ENCODE peak calls at places on chromosomes 1 and 21, in seven cellular contexts. Q is neural progenitor cell, R is uterus, N is AG04450, W is foreskin keratinocyte, C is MCF 10A, K is foreskin fibroblast. V is an unnamed sample.

GRCh38 chr1:72704841-72705477 is 422.6 kb upstream of the NEGR1 start:
- DNase-seq in W (no peak), K (no peak), C (no peak), R (no peak), Q (no peak), N (no peak), V (no peak)

GRCh38 chr1:23799570-23800395 is 771 bp downstream of the GALE start:
- DNase-seq in K (peak; percentile 73), N (no peak), C (peak; percentile 94), W (peak; percentile 65), R (peak; percentile 69), Q (peak; percentile 75), V (peak; percentile 84)

GRCh38 chr1:112477550-112477949 is 31.2 kb upstream of the WNT2B start:
- DNase-seq in N (no peak), C (no peak), R (no peak), W (no peak), K (no peak), Q (no peak), V (no peak)

GRCh38 chr1:24888971-24889670 is 41.0 kb downstream of the RUNX3 start:
- DNase-seq in C (no peak), R (no peak), K (peak; percentile 54), Q (no peak), N (no peak), W (peak; percentile 9), V (no peak)

GRCh38 chr21:25428537-25428936 is 178.7 kb downstream of the MRPL39 start:
- DNase-seq in Q (no peak), W (no peak), N (no peak), C (no peak), R (no peak), K (no peak), V (no peak)

GRCh38 chr1:162035241-162035640 is 11.6 kb upstream of the OLFML2B start:
- DNase-seq in R (no peak), K (no peak), C (peak; percentile 89), Q (no peak), W (no peak), N (no peak), V (no peak)

GRCh38 chr1:9428601-9429368 is 110.5 kb upstream of the SLC25A33 start:
- DNase-seq in N (peak; percentile 96), Q (peak; percentile 99), C (peak; percentile 97), K (peak; percentile 99), R (peak; percentile 99), W (peak; percentile 96), V (peak; percentile 98)

GRCh38 chr1:206769331-206769731 is 1.2 kb upstream of the IL19 start:
- DNase-seq in N (no peak), Q (no peak), K (no peak), C (no peak), W (no peak), R (no peak), V (no peak)

GRCh38 chr1:233518344-233518743 is 95.6 kb upstream of the KCNK1 start:
- DNase-seq in W (no peak), N (no peak), K (no peak), C (peak; percentile 83), R (no peak), Q (peak; percentile 59), V (no peak)

GRCh38 chr1:50228871-50229384 is 120.2 kb downstream of the ELAVL4 start:
- DNase-seq in C (no peak), W (no peak), N (no peak), R (no peak), Q (no peak), K (no peak), V (no peak)

GRCh38 chr1:8947127-8947691 is 1.5 kb downstream of the CA6 start:
- DNase-seq in R (no peak), W (no peak), C (no peak), Q (no peak), N (no peak), K (no peak), V (no peak)

GRCh38 chr1:89454845-89455521 is 69.6 kb upstream of the LRRC8B start:
- DNase-seq in W (peak; percentile 51), K (peak; percentile 12), C (peak; percentile 61), R (peak; percentile 19), N (no peak), Q (peak; percentile 72), V (no peak)

GRCh38 chr1:160030657-160031367 is 978 bp downstream of the PIGM start:
- DNase-seq in Q (peak; percentile 59), W (no peak), K (no peak), N (no peak), R (no peak), C (peak; percentile 30), V (no peak)

GRCh38 chr1:5271264-5271663 is 616.9 kb downstream of the AJAP1 start:
- DNase-seq in Q (no peak), K (no peak), N (no peak), C (no peak), W (no peak), R (no peak), V (no peak)

GRCh38 chr1:242189591-242189990 is 190.7 kb upstream of the MAP1LC3C start:
- DNase-seq in N (no peak), C (peak; percentile 33), R (no peak), K (no peak), Q (no peak), W (no peak), V (no peak)

GRCh38 chr1:114322207-114322606 is 168.5 kb upstream of the SYT6 start:
- DNase-seq in R (no peak), K (no peak), W (no peak), N (no peak), Q (no peak), C (no peak), V (no peak)

GRCh38 chr1:226572325-226572726 is 23.8 kb downstream of the STUM start:
- DNase-seq in W (no peak), R (no peak), K (no peak), Q (no peak), N (no peak), C (no peak), V (no peak)

GRCh38 chr1:32716312-32717126 is 13.9 kb upstream of the SYNC start:
- DNase-seq in R (no peak), W (peak; percentile 81), K (no peak), C (peak; percentile 96), Q (peak; percentile 86), N (no peak), V (no peak)

GRCh38 chr1:44144962-44145756 is 3.7 kb upstream of the KLF18 start:
- DNase-seq in R (no peak), N (no peak), K (no peak), C (no peak), Q (no peak), W (no peak), V (no peak)

GRCh38 chr1:232300461-232300860 is 329.5 kb downstream of the SIPA1L2 start:
- DNase-seq in C (no peak), R (no peak), K (no peak), N (no peak), Q (no peak), W (no peak), V (no peak)

GRCh38 chr21:44722701-44723100 is 11.3 kb upstream of the TSPEAR start:
- DNase-seq in R (no peak), C (no peak), N (no peak), W (no peak), Q (no peak), K (no peak), V (no peak)

DNA sequence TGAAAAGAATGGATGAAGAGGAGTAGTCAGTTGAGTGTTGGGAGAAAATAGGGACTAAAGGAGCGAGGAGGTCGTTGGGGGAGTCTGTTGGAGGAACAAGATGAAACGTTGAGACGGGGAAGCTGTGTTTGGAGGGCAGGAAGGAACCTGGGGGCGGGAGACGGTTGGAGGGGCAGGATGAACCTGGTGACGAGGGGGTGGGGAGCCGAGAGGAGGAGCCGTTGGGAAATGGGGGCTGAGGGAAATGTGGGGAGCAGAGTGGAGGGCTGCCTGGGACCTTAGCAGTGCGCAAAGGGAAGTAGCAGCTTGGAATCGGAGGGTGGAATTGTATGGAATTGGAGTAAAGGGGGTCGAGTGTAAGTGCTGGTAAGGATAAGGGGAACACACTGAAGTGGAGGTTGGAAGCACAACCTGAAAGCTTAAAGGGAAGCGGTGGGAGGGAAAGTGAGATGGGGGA is 630 bp downstream of the MTF2 start:
- DNase-seq in N (no peak), K (peak; percentile 8), R (peak; percentile 23), W (no peak), C (peak; percentile 14), Q (peak; percentile 54), V (no peak)
- TF ChIP-seq CTCF in N (no peak), K (no peak), R (no peak), W (no peak), C (no peak), Q (no peak), V (no peak)

GRCh38 chr1:15420853-15421465 is 11.3 kb downstream of the EFHD2 start:
- DNase-seq in Q (no peak), C (no peak), N (no peak), W (no peak), R (no peak), K (no peak), V (no peak)
- TF ChIP-seq CTCF in Q (no peak), C (no peak), N (no peak), W (no peak), R (no peak), K (no peak), V (no peak)

DNA sequence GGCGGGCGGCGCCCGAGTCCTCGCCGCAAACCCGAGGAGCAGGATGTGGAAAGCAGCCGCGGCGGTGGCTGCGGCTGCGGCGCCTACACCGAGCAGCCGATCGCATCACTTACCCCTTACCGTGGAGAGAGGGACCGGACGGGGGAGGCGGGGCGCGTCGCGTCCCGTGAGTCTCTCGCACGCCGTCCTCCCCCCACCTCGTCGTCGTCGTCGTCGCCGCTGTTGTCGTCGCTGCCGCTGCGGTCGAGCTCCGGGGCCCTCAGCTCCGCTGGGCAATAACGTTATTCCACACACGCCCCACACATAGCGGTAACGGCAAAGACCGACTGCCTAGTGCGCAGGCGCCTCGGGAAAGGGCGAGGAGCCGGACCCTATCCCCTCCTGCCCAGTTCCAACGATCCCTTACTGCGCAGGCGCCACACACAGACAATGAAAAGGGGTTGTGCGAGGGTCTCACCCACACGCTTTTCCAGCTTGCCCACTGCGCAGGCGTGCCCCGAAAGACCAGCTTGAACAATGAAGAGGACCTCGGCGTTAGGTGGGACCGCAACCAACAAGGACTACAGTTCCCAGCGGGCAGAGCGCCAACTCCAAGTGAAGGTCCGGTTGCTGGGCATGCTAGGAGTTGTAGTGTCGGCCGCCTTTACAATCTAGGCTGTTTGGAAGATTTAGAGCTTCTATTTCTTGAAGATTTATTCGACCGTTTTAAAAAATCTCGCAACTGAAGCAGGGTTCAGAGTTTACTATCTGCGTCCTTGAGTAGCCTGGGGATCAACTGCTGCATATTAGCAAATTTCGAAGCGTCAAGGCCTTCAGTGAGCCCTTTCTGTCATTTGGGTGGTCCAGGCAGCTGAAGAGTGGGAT is at the start of gene CEP170:
- DNase-seq in C (peak; percentile 99), K (peak; percentile 90), R (peak; percentile 97), W (peak; percentile 93), Q (peak; percentile 99), N (peak; percentile 96), V (peak; percentile 91)
- TF ChIP-seq CTCF in C (no peak), K (no peak), R (no peak), W (no peak), Q (no peak), N (no peak), V (no peak)

DNA sequence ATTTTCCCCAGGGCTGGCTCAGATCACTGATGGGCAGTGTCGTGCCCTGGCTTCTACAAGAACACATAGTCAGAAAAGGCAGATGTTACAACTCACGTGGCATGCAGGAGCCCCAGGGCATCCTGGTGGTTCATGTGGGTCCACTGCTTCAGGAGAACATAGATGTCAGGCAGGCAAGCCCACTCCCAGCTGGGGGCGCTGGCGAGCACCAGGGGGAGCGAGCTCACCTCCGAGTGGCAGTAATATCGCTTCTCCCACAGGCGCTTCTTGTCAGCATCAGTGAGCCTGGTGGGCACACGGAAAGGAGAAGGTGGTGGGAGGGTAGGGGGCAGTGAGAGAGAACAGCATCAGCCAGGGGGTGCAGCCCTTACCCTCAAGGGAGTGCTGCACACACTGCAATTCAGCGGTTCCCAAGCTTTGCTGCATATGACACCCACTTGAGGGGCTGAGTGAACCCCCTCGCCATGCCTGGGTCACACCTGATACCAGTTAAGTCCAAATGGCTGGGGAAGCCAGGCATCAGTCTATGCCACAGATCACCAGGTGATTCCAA is 34.3 kb upstream of the PPP1R15B start:
- DNase-seq in R (no peak), C (peak; percentile 41), N (no peak), K (no peak), Q (peak; percentile 71), W (no peak), V (no peak)
- TF ChIP-seq CTCF in R (no peak), C (peak; percentile 57), N (peak; percentile 61), K (peak; percentile 74), Q (peak; percentile 51), W (peak; percentile 39), V (no peak)

V was measured in CD14-positive monocyte.